ENCODE peak calls at places on chromosome 16, in four cellular contexts. B is left ventricle myocardium inferior, G is AG04449, N is WTC11. Y is an unnamed sample.

GRCh38 chr16:68539704-68540370 is 746 bp downstream of the ZFP90 start:
- DNase-seq in B (no peak), G (no peak), N (peak), Y (no peak)

GRCh38 chr16:53771655-53772497 is 67.9 kb downstream of the FTO start:
- DNase-seq in N (no peak), B (no peak), G (peak), Y (no peak)

GRCh38 chr16:58665200-58665599 is 19.4 kb downstream of the SLC38A7 start:
- DNase-seq in G (no peak), B (no peak), N (no peak), Y (no peak)

GRCh38 chr16:80407265-80407987 is 133.4 kb upstream of the DYNLRB2 start:
- DNase-seq in G (no peak), N (no peak), B (no peak), Y (no peak)

GRCh38 chr16:29748077-29748759 is 2.4 kb upstream of the C16orf54 start:
- DNase-seq in N (no peak), B (no peak), G (no peak), Y (no peak)

GRCh38 chr16:56246051-56246817 is 54.9 kb downstream of the GNAO1 start:
- DNase-seq in B (no peak), N (no peak), G (peak), Y (no peak)

GRCh38 chr16:1072526-1073261 is at the start of gene SSTR5:
- DNase-seq in B (no peak), N (no peak), G (no peak), Y (no peak)

GRCh38 chr16:89982318-89982717 is 33.8 kb downstream of the DEF8 start:
- DNase-seq in N (no peak), B (no peak), G (no peak), Y (no peak)

GRCh38 chr16:1610841-1611653 is 825 bp downstream of the IFT140 start:
- DNase-seq in G (no peak), N (no peak), B (no peak), Y (no peak)

GRCh38 chr16:17404903-17405691 is 65.7 kb downstream of the XYLT1 start:
- DNase-seq in B (peak), N (no peak), G (no peak), Y (peak)

GRCh38 chr16:73275448-73275847 is 227.5 kb upstream of the ZFHX3 start:
- DNase-seq in B (no peak), N (no peak), G (no peak), Y (no peak)

GRCh38 chr16:88608076-88608475 is 30.3 kb upstream of the IL17C start:
- DNase-seq in G (no peak), B (no peak), N (no peak), Y (no peak)

GRCh38 chr16:13343981-13344380 is 442.6 kb downstream of the SHISA9 start:
- DNase-seq in B (no peak), N (no peak), G (no peak), Y (no peak)

GRCh38 chr16:82859638-82860037 is 232.9 kb downstream of the CDH13 start:
- DNase-seq in G (no peak), N (no peak), B (no peak), Y (no peak)

GRCh38 chr16:80065565-80065964 is 465.0 kb upstream of the MAF start:
- DNase-seq in N (no peak), G (no peak), B (no peak), Y (no peak)

GRCh38 chr16:31455601-31456314 is 3.5 kb upstream of the ARMC5 start:
- DNase-seq in N (peak), G (no peak), B (no peak), Y (no peak)
- TF ChIP-seq CTCF in N (peak), G (peak), B (peak), Y (peak)

DNA sequence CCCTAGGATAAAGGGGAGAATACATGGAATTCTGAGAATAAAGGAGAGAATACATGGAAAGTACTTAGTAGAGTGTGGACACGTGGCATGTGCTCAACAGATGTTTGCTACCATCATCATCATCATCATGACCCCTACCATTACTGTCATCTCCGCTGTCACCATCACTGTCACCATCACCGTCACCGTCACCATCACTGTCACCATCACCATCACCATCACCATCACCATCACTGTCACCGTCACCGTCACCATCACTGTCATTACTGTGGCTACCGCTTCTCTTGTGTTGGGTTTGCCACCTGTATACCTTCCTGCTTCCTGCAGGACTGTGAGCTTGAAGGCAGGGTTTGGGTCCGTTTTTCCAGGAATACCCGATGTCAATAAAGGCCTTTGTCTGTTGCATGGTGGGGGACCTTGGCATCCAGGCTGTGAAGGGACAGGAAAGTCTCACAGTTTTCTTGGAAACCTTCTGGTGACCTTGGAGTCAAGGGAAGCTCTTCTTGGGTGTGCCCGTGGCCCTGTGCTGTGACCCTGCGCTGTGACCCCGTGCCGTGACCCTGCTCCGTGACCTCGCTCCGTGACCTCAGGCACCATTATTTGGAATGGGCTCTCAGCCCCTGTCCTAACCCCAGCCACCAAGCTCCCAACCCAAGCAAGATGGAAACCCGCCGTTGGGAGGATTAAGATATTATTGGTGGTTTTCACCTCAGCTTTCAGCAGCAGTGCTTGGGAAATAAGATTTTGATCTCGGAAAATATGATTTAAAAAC is 14.4 kb downstream of the CMIP start:
- DNase-seq in G (no peak), B (no peak), N (no peak), Y (no peak)
- TF ChIP-seq CTCF in G (no peak), B (no peak), N (no peak), Y (no peak)

DNA sequence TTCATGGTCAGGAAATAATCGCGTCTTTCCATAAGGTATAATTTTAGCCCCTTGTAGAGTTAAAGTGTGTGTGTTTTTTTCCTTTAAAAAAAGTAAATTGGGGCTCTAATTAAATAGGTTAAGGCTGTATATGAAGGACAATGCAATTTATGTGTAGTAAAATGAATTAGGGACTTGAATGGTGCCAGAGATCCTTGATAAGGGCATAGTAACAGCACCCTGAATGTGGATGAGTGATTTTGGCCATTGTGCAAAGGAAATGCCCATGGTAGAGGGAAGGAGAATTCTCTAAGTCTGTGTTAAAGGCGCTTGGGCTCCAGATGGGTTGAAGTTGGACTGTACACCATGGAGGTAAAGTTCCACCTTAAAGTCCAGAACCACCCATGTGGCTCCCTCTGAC is 546.5 kb upstream of the EEF2KMT start:
- DNase-seq in B (no peak), N (no peak), G (no peak), Y (no peak)
- TF ChIP-seq CTCF in B (no peak), N (no peak), G (no peak), Y (no peak)

GRCh38 chr16:67173808-67174705 is 3.7 kb downstream of the NOL3 start:
- DNase-seq in G (no peak), N (peak), B (peak), Y (peak)
- TF ChIP-seq CTCF in G (peak), N (no peak), B (peak), Y (no peak)

GRCh38 chr16:57419506-57419905 is 14.9 kb downstream of the CCL17 start:
- DNase-seq in G (no peak), B (no peak), N (no peak), Y (no peak)
- TF ChIP-seq CTCF in G (no peak), B (no peak), N (no peak), Y (no peak)

DNA sequence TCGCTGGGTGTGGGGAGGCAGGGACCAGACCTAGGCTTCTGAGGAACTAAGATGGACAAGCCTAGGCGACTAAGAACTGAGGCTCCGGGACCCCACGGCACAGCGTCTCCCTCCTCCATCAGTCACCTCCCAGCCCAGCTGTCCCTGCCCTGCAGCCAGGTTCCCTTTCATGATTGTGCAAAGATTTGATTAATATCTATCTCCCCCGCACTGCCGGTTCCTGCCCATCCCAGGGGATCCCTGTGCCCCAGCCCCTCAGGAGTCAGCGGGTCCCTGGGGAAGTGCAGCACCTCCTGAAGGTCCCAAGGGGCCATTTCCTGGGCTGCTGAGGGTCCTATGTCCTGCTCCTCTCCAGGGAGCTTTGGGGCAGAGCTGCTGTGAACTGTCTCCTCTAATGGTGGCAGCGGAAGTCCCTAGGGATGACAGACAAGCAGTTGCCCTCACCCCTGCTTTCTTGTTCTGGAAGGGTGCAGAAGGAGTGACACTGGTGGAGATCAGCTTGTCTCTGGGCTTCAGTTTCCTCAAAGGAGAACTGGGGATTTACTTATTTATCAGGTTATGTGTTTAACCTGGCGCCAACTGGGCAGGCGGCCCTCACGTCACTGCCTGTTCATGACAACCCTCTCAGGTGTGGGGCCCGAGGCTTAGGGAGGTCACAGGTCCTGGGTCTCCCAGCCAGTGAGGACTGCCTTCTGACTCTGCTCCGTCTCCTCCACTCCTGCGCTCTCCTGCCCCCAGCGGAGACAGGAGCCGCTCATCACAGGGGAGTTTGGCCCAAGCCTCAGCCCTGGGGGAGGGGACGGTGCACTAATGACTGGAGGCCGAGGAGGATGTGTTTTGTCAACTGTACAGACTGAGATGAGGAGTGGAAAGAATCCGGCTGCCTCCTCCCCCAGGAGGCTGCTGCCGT is 1.9 kb upstream of the C16orf74 start:
- DNase-seq in G (no peak), N (peak), B (peak), Y (peak)
- TF ChIP-seq CTCF in G (peak), N (no peak), B (peak), Y (peak)

GRCh38 chr16:24499193-24499814 is 40.1 kb upstream of the RBBP6 start:
- DNase-seq in N (peak), G (no peak), B (no peak), Y (peak)
- TF ChIP-seq CTCF in N (peak), G (peak), B (peak), Y (peak)

Y was measured in neural crest cell.